ENCODE peak calls at places on chromosomes 4 and X, in ten cellular contexts. U is fibroblast of the conjunctiva; V is EH; K is posterior vena cava; M is stimulated activated CD4-positive, alpha-beta T cell treated with anti-CD3 and anti-CD28 coated beads, Interleukin-2, amount 100 ng/mL, for 24 hours; B is choroid plexus epithelial cell; G is OCI-LY7; P is HFFc6; A is anterior cingulate cortex; T is fibroblast of pulmonary artery. X is an unnamed sample.

GRCh38 chr4:149050840-149051239 is 608.6 kb upstream of the NR3C2 start:
- DNase-seq in U (no peak), V (no peak), K (no peak), M (no peak), B (no peak), G (no peak), P (no peak), A (no peak), T (no peak), X (no peak)

GRCh38 chr4:26161030-26161824 is 159.6 kb upstream of the RBPJ start:
- DNase-seq in U (no peak), V (peak), K (no peak), M (no peak), B (no peak), G (peak), P (no peak), A (no peak), T (no peak), X (no peak)

GRCh38 chr4:94635172-94635571 is 122.6 kb upstream of the BMPR1B start:
- DNase-seq in U (no peak), V (peak), K (no peak), M (no peak), B (peak), G (no peak), P (peak), A (no peak), T (peak), X (peak)

GRCh38 chr4:39464886-39465501 is 6.1 kb downstream of the LIAS start:
- DNase-seq in U (peak), V (peak), K (no peak), M (no peak), B (peak), G (no peak), P (peak), A (no peak), T (peak), X (peak)

GRCh38 chr4:8038083-8038482 is 98.4 kb upstream of the AFAP1 start:
- DNase-seq in U (no peak), V (no peak), K (no peak), M (no peak), B (no peak), G (no peak), P (no peak), A (no peak), T (no peak), X (no peak)

GRCh38 chr4:167031534-167032156 is 202.6 kb downstream of the SPOCK3 start:
- DNase-seq in U (peak), V (no peak), K (no peak), M (no peak), B (peak), G (no peak), P (no peak), A (no peak), T (peak), X (no peak)

GRCh38 chr4:76996445-76996844 is 46.9 kb downstream of the SEPTIN11 start:
- DNase-seq in U (no peak), V (no peak), K (no peak), M (no peak), B (no peak), G (no peak), P (no peak), A (no peak), T (no peak), X (no peak)

GRCh38 chrX:49233887-49234555 is 881 bp upstream of the CACNA1F start:
- DNase-seq in U (no peak), V (no peak), K (no peak), M (no peak), B (no peak), G (no peak), P (no peak), A (no peak), T (no peak), X (no peak)

GRCh38 chr4:145735330-145735638 is 55.3 kb downstream of the C4orf51 start:
- DNase-seq in U (peak), V (peak), K (no peak), M (no peak), B (peak), G (no peak), P (peak), A (no peak), T (peak), X (peak)

GRCh38 chrX:18410038-18410437 is 15.4 kb upstream of the CDKL5 start:
- DNase-seq in U (no peak), V (peak), K (no peak), M (no peak), B (peak), G (no peak), P (peak), A (no peak), T (peak), X (peak)

GRCh38 chr4:100287569-100287968 is 97.3 kb upstream of the DDIT4L start:
- DNase-seq in U (no peak), V (no peak), K (no peak), M (no peak), B (no peak), G (no peak), P (no peak), A (no peak), T (no peak), X (no peak)

GRCh38 chrX:41332005-41332404 is 2.0 kb upstream of the DDX3X start:
- DNase-seq in U (no peak), V (no peak), K (no peak), M (no peak), B (no peak), G (peak), P (no peak), A (no peak), T (no peak), X (no peak)